ENCODE peak calls at places on chromosomes 12 and 14, in ten cellular contexts. H is choroid plexus epithelial cell, L is cardiac fibroblast, P is posterior vena cava, X is NCI-H1092, F is Karpas-422, I is amniotic stem cell, B is midbrain, T is head of caudate nucleus, O is SK-N-DZ. A is an unnamed sample.

GRCh38 chr14:73262427-73263183 is 25.3 kb downstream of the PAPLN start:
- DNase-seq in H (no peak), L (no peak), P (peak; percentile 57), X (no peak), F (no peak), I (no peak), B (no peak), T (no peak), O (no peak), A (no peak)

GRCh38 chr14:29648045-29648444 is 279.6 kb downstream of the PRKD1 start:
- DNase-seq in H (no peak), L (no peak), P (no peak), X (no peak), F (peak; percentile 58), I (no peak), B (no peak), T (no peak), O (no peak), A (no peak)

GRCh38 chr12:3698218-3698974 is 54.5 kb downstream of the CRACR2A start:
- DNase-seq in H (peak; percentile 96), L (peak; percentile 80), P (no peak), X (peak; percentile 94), F (no peak), I (peak; percentile 86), B (no peak), T (no peak), O (peak; percentile 20), A (no peak)

GRCh38 chr12:118850244-118850825 is 131.0 kb upstream of the SRRM4 start:
- DNase-seq in H (no peak), L (no peak), P (no peak), X (no peak), F (peak; percentile 70), I (no peak), B (no peak), T (no peak), O (no peak), A (no peak)

GRCh38 chr14:100340454-100340813 is 17.3 kb downstream of the SLC25A47 start:
- DNase-seq in H (no peak), L (no peak), P (no peak), X (no peak), F (no peak), I (no peak), B (no peak), T (no peak), O (no peak), A (peak; percentile 11)

GRCh38 chr14:64701660-64702059 is 2.6 kb upstream of the PLEKHG3 start:
- DNase-seq in H (no peak), L (no peak), P (no peak), X (no peak), F (no peak), I (no peak), B (peak; percentile 46), T (no peak), O (no peak), A (no peak)

GRCh38 chr12:116520801-116521471 is 38.2 kb upstream of the MAP1LC3B2 start:
- DNase-seq in H (peak; percentile 65), L (peak; percentile 77), P (no peak), X (no peak), F (no peak), I (no peak), B (no peak), T (no peak), O (peak; percentile 50), A (no peak)

GRCh38 chr12:42589465-42590323 is at the start of gene PRICKLE1:
- DNase-seq in H (peak; percentile 60), L (peak; percentile 67), P (peak; percentile 83), X (no peak), F (no peak), I (no peak), B (no peak), T (peak; percentile 32), O (peak; percentile 50), A (peak; percentile 75)

GRCh38 chr12:6869049-6870021 is 2.0 kb downstream of the TPI1 start:
- DNase-seq in H (peak; percentile 81), L (peak; percentile 79), P (peak; percentile 91), X (peak; percentile 43), F (peak; percentile 93), I (peak; percentile 27), B (peak; percentile 75), T (peak; percentile 86), O (peak; percentile 90), A (peak; percentile 83)

GRCh38 chr12:57604454-57605307 is at the start of gene DTX3:
- DNase-seq in H (peak; percentile 44), L (peak; percentile 39), P (no peak), X (peak; percentile 50), F (peak; percentile 67), I (no peak), B (peak; percentile 78), T (peak; percentile 87), O (no peak), A (no peak)

GRCh38 chr12:15274561-15274967 is 47.7 kb upstream of the PTPRO start:
- DNase-seq in H (peak; percentile 65), L (no peak), P (no peak), X (no peak), F (no peak), I (no peak), B (no peak), T (peak; percentile 22), O (peak; percentile 30), A (no peak)

GRCh38 chr12:94145231-94145979 is 3.0 kb upstream of the PLXNC1 start:
- DNase-seq in H (peak; percentile 80), L (peak; percentile 78), P (no peak), X (no peak), F (peak; percentile 55), I (peak; percentile 12), B (peak; percentile 64), T (peak; percentile 31), O (peak; percentile 35), A (no peak)

GRCh38 chr12:11635341-11635740 is 14.1 kb upstream of the ETV6 start:
- DNase-seq in H (no peak), L (no peak), P (no peak), X (no peak), F (no peak), I (no peak), B (no peak), T (no peak), O (no peak), A (no peak)

GRCh38 chr12:48925218-48925871 is at the start of gene FKBP11:
- DNase-seq in H (peak; percentile 53), L (peak; percentile 66), P (peak; percentile 91), X (no peak), F (peak; percentile 94), I (no peak), B (no peak), T (peak; percentile 36), O (no peak), A (peak; percentile 86)

GRCh38 chr12:29159690-29160089 is 10.6 kb downstream of the FAR2 start:
- DNase-seq in H (no peak), L (no peak), P (no peak), X (no peak), F (no peak), I (no peak), B (no peak), T (no peak), O (no peak), A (no peak)

GRCh38 chr12:31819427-31819826 is 90.6 kb upstream of the AMN1 start:
- DNase-seq in H (no peak), L (peak; percentile 21), P (no peak), X (no peak), F (no peak), I (no peak), B (no peak), T (no peak), O (no peak), A (no peak)

GRCh38 chr14:22814373-22814772 is 862 bp downstream of the SLC7A7 start:
- DNase-seq in H (no peak), L (no peak), P (no peak), X (no peak), F (no peak), I (no peak), B (no peak), T (no peak), O (no peak), A (no peak)

A was measured in upper lobe of right lung.